ENCODE peak calls at places on chromosomes 13 and 19, in ten cellular contexts. A, M, X, T, B, H, C, S, J and P are unnamed samples.
A peak's percentile ranks its signal among the peaks of the same experiment; 100 is the strongest.

GRCh38 chr13:100881291-100881864 is 206.8 kb upstream of the TMTC4 start:
- DNase-seq in A (no peak), M (no peak), X (peak; percentile 78), T (no peak), B (no peak), H (no peak), C (no peak), S (no peak), J (no peak), P (peak; percentile 14)

GRCh38 chr13:21134475-21134874 is 41.9 kb downstream of the SKA3 start:
- DNase-seq in A (no peak), M (no peak), X (no peak), T (no peak), B (no peak), H (no peak), C (no peak), S (no peak), J (no peak), P (no peak)

GRCh38 chr19:18223860-18224524 is 2.2 kb downstream of the PDE4C start:
- DNase-seq in A (peak; percentile 96), M (no peak), X (no peak), T (no peak), B (peak; percentile 49), H (peak; percentile 81), C (no peak), S (peak; percentile 62), J (peak; percentile 94), P (no peak)

GRCh38 chr19:29410974-29411615 is 114.7 kb upstream of the VSTM2B start:
- DNase-seq in A (no peak), M (no peak), X (no peak), T (no peak), B (no peak), H (no peak), C (no peak), S (no peak), J (no peak), P (no peak)

GRCh38 chr13:76293346-76293745 is 592.9 kb downstream of the KCTD12 start:
- DNase-seq in A (no peak), M (no peak), X (peak; percentile 4), T (peak; percentile 75), B (no peak), H (no peak), C (peak; percentile 73), S (no peak), J (no peak), P (peak; percentile 74)

GRCh38 chr13:97308735-97309429 is 86.7 kb downstream of the MBNL2 start:
- DNase-seq in A (no peak), M (no peak), X (no peak), T (peak; percentile 34), B (no peak), H (no peak), C (peak; percentile 42), S (no peak), J (no peak), P (peak; percentile 25)

GRCh38 chr13:65090191-65090590 is 2139.9 kb downstream of the PCDH9 start:
- DNase-seq in A (no peak), M (no peak), X (no peak), T (no peak), B (no peak), H (no peak), C (peak; percentile 28), S (no peak), J (no peak), P (peak; percentile 29)

GRCh38 chr19:14015454-14016035 is 9.4 kb upstream of the RFX1 start:
- DNase-seq in A (no peak), M (no peak), X (no peak), T (no peak), B (no peak), H (no peak), C (no peak), S (no peak), J (no peak), P (no peak)

GRCh38 chr13:110273254-110273653 is 33.7 kb downstream of the COL4A1 start:
- DNase-seq in A (no peak), M (no peak), X (no peak), T (no peak), B (no peak), H (no peak), C (no peak), S (no peak), J (no peak), P (no peak)

DNA sequence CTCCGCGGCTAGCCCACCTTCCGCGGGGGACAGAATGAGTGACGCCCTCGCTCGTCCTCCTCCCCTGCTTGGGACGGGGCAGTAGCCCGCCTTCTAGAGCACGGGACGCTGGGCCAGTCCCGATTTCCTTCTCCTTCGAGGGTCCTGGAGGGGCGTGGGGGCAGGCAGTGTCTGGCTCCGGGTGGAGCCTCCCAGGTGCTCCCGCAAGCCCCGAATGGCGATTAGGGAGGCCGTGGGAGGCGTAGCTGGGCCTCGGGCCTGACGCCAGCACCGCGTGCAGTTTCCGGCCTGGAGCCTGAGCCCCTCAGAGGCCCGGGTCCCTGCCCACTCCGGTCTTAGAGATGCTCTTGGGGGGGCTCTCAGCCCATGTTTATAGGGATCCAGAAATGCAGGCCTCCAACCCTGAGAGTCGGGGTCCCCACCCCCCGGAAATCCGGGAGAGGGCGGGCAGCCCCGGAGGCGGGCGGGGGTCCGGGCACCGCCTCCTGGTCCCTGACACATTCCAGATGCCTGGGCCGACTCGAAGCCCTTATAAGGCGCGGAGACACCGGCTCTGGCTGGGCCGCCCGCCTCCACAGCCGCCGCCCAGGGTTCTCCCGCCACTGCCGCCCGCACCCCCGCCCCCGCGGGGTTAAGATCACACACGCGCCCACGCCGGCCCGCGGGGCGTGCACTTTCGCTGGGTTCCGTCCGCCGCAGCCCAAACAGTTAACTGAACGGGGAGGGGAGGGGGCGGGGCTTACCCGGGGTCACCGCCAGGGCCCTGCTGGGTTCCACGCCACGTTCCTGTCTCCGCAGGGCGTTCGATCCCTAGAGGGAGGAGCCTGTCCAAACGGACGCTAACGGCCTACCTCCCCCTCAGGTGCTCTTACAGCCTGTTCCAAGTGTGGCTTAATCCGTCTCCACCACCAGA is 1.5 kb downstream of the MYADM start:
- DNase-seq in A (peak; percentile 89), M (no peak), X (peak; percentile 88), T (peak; percentile 84), B (peak; percentile 61), H (peak; percentile 92), C (peak; percentile 88), S (peak; percentile 87), J (peak; percentile 94), P (peak; percentile 93)
- H3K9ac ChIP-seq in A (peak overlapping the region; percentile 74), M (peak overlapping the region; percentile 86), X (peak overlapping the region; percentile 73), T (peak overlapping the region; percentile 98), B (peak overlapping the region; percentile 95), H (peak overlapping the region; percentile 52), C (peak overlapping the region; percentile 99), S (peak overlapping the region; percentile 92), J (peak overlapping the region; percentile 97), P (peak overlapping the region; percentile 88)

GRCh38 chr13:33016414-33017409 is at the start of gene KL:
- DNase-seq in A (peak; percentile 54), M (no peak), X (no peak), T (no peak), B (no peak), H (peak; percentile 53), C (peak; percentile 6), S (no peak), J (no peak), P (peak; percentile 10)
- H3K27me3 ChIP-seq in A (peaks cover 27% of the 10 kb centered on the region), M (peaks cover 35% of the 10 kb centered on the region), X (peaks cover 24% of the 10 kb centered on the region), T (peaks cover 62% of the 10 kb centered on the region), B (peaks cover 9% of the 10 kb centered on the region), H (peaks cover 87% of the 10 kb centered on the region), C (peaks cover 24% of the 10 kb centered on the region), S (peaks cover 12% of the 10 kb centered on the region), J (no peaks in the 10 kb centered on the region), P (peaks cover 22% of the 10 kb centered on the region)

GRCh38 chr13:44155422-44156293 is 218.0 kb upstream of the SERP2 start:
- DNase-seq in A (peak; percentile 50), M (no peak), X (no peak), T (peak; percentile 45), B (no peak), H (peak; percentile 31), C (peak; percentile 47), S (no peak), J (peak; percentile 27), P (no peak)
- H3K9ac ChIP-seq in A (no peak overlapping the region), M (no peak overlapping the region), X (no peak overlapping the region), T (peak overlapping the region; percentile 49), B (no peak overlapping the region), H (no peak overlapping the region), C (no peak overlapping the region), S (no peak overlapping the region), J (no peak overlapping the region), P (peak overlapping the region; percentile 66)

GRCh38 chr13:39909634-39910033 is 254.2 kb downstream of the COG6 start:
- DNase-seq in A (no peak), M (no peak), X (no peak), T (no peak), B (no peak), H (no peak), C (no peak), S (no peak), J (no peak), P (no peak)
- H3K27me3 ChIP-seq in A (no peaks in the 10 kb centered on the region), M (no peaks in the 10 kb centered on the region), X (no peaks in the 10 kb centered on the region), T (peaks cover 1% of the 10 kb centered on the region), B (no peaks in the 10 kb centered on the region), H (no peaks in the 10 kb centered on the region), C (no peaks in the 10 kb centered on the region), S (no peaks in the 10 kb centered on the region), J (no peaks in the 10 kb centered on the region), P (no peaks in the 10 kb centered on the region)